ENCODE peak calls at places on chromosomes 6 and 20, in seven cellular contexts. One of them, this sample, is unnamed.

GRCh38 chr20:43988867-43989266 is 74.2 kb downstream of the TOX2 start:
- DNase-seq in fibroblast of the aortic adventitia: peak; percentile 27
- DNase-seq in cardiac fibroblast: peak; percentile 52
- DNase-seq in transverse colon: no peak
- DNase-seq in BJ: peak; percentile 9
- DNase-seq in astrocyte: peak; percentile 44
- DNase-seq in spleen: no peak
- DNase-seq in this sample: peak; percentile 52

GRCh38 chr6:111239455-111239854 is 152.2 kb downstream of the SLC16A10 start:
- DNase-seq in astrocyte: no peak
- DNase-seq in spleen: no peak
- DNase-seq in cardiac fibroblast: no peak
- DNase-seq in fibroblast of the aortic adventitia: no peak
- DNase-seq in BJ: no peak
- DNase-seq in transverse colon: no peak
- DNase-seq in this sample: no peak

GRCh38 chr20:34989118-34989517 is 33.5 kb downstream of the MYH7B start:
- DNase-seq in BJ: no peak
- DNase-seq in cardiac fibroblast: no peak
- DNase-seq in fibroblast of the aortic adventitia: no peak
- DNase-seq in transverse colon: no peak
- DNase-seq in astrocyte: no peak
- DNase-seq in spleen: no peak
- DNase-seq in this sample: no peak

GRCh38 chr20:36800410-36800809 is 26.8 kb upstream of the DSN1 start:
- DNase-seq in cardiac fibroblast: no peak
- DNase-seq in spleen: no peak
- DNase-seq in fibroblast of the aortic adventitia: no peak
- DNase-seq in transverse colon: no peak
- DNase-seq in BJ: no peak
- DNase-seq in astrocyte: no peak
- DNase-seq in this sample: no peak

GRCh38 chr6:100001915-100002388 is 7.9 kb upstream of the MCHR2 start:
- DNase-seq in fibroblast of the aortic adventitia: peak; percentile 68
- DNase-seq in cardiac fibroblast: peak; percentile 71
- DNase-seq in transverse colon: peak; percentile 18
- DNase-seq in astrocyte: peak; percentile 20
- DNase-seq in BJ: no peak
- DNase-seq in spleen: no peak
- DNase-seq in this sample: peak; percentile 70

GRCh38 chr20:54772931-54773642 is 297.7 kb downstream of the DOK5 start:
- DNase-seq in spleen: no peak
- DNase-seq in cardiac fibroblast: no peak
- DNase-seq in BJ: no peak
- DNase-seq in astrocyte: no peak
- DNase-seq in fibroblast of the aortic adventitia: no peak
- DNase-seq in transverse colon: no peak
- DNase-seq in this sample: no peak

GRCh38 chr6:90663873-90664272 is 77.0 kb upstream of the MAP3K7 start:
- DNase-seq in spleen: no peak
- DNase-seq in cardiac fibroblast: no peak
- DNase-seq in fibroblast of the aortic adventitia: no peak
- DNase-seq in astrocyte: no peak
- DNase-seq in transverse colon: no peak
- DNase-seq in BJ: no peak
- DNase-seq in this sample: no peak

GRCh38 chr6:159692303-159693127 is 526 bp downstream of the SOD2 start:
- DNase-seq in fibroblast of the aortic adventitia: peak; percentile 47
- DNase-seq in transverse colon: peak; percentile 71
- DNase-seq in spleen: peak; percentile 93
- DNase-seq in BJ: no peak
- DNase-seq in astrocyte: peak; percentile 46
- DNase-seq in cardiac fibroblast: peak; percentile 49
- DNase-seq in this sample: no peak

GRCh38 chr6:35415065-35415880 is 36.9 kb upstream of the FANCE start:
- DNase-seq in fibroblast of the aortic adventitia: peak; percentile 91
- DNase-seq in transverse colon: peak; percentile 72
- DNase-seq in spleen: no peak
- DNase-seq in astrocyte: peak; percentile 80
- DNase-seq in cardiac fibroblast: peak; percentile 88
- DNase-seq in BJ: no peak
- DNase-seq in this sample: peak; percentile 89

GRCh38 chr6:21163110-21163837 is 430.3 kb upstream of the SOX4 start:
- DNase-seq in BJ: no peak
- DNase-seq in cardiac fibroblast: peak; percentile 62
- DNase-seq in spleen: no peak
- DNase-seq in fibroblast of the aortic adventitia: peak; percentile 28
- DNase-seq in transverse colon: no peak
- DNase-seq in astrocyte: peak; percentile 93
- DNase-seq in this sample: peak; percentile 59

GRCh38 chr6:24126586-24127192 is 674 bp downstream of the NRSN1 start:
- DNase-seq in BJ: no peak
- DNase-seq in cardiac fibroblast: peak; percentile 53
- DNase-seq in transverse colon: peak; percentile 21
- DNase-seq in fibroblast of the aortic adventitia: peak; percentile 15
- DNase-seq in astrocyte: peak; percentile 38
- DNase-seq in spleen: no peak
- DNase-seq in this sample: peak; percentile 13

GRCh38 chr6:40817369-40817768 is 221.7 kb downstream of the UNC5CL start:
- DNase-seq in fibroblast of the aortic adventitia: no peak
- DNase-seq in transverse colon: no peak
- DNase-seq in cardiac fibroblast: no peak
- DNase-seq in BJ: no peak
- DNase-seq in astrocyte: no peak
- DNase-seq in spleen: no peak
- DNase-seq in this sample: no peak

GRCh38 chr6:110618591-110619267 is 142.3 kb upstream of the SLC22A16 start:
- DNase-seq in astrocyte: no peak
- DNase-seq in transverse colon: no peak
- DNase-seq in cardiac fibroblast: peak; percentile 8
- DNase-seq in spleen: no peak
- DNase-seq in fibroblast of the aortic adventitia: peak; percentile 13
- DNase-seq in BJ: no peak
- DNase-seq in this sample: no peak

GRCh38 chr20:63178889-63179751 is 36.8 kb downstream of the YTHDF1 start:
- DNase-seq in astrocyte: no peak
- DNase-seq in transverse colon: peak; percentile 33
- DNase-seq in cardiac fibroblast: peak; percentile 9
- DNase-seq in fibroblast of the aortic adventitia: no peak
- DNase-seq in BJ: no peak
- DNase-seq in spleen: peak; percentile 87
- DNase-seq in this sample: no peak

GRCh38 chr6:165049362-165049761 is 260.0 kb downstream of the C6orf118 start:
- DNase-seq in cardiac fibroblast: peak; percentile 26
- DNase-seq in spleen: no peak
- DNase-seq in transverse colon: no peak
- DNase-seq in astrocyte: peak; percentile 9
- DNase-seq in BJ: no peak
- DNase-seq in fibroblast of the aortic adventitia: no peak
- DNase-seq in this sample: peak; percentile 44

GRCh38 chr6:38459291-38459690 is 180.4 kb downstream of the BTBD9 start:
- DNase-seq in BJ: no peak
- DNase-seq in fibroblast of the aortic adventitia: peak; percentile 7
- DNase-seq in cardiac fibroblast: peak; percentile 54
- DNase-seq in transverse colon: no peak
- DNase-seq in spleen: no peak
- DNase-seq in astrocyte: peak; percentile 55
- DNase-seq in this sample: peak; percentile 48

GRCh38 chr6:9139762-9140161 is 704.4 kb upstream of the SLC35B3 start:
- DNase-seq in BJ: peak; percentile 63
- DNase-seq in transverse colon: no peak
- DNase-seq in fibroblast of the aortic adventitia: peak; percentile 74
- DNase-seq in cardiac fibroblast: no peak
- DNase-seq in spleen: no peak
- DNase-seq in astrocyte: peak; percentile 56
- DNase-seq in this sample: peak; percentile 81

GRCh38 chr6:133512410-133513016 is 271.4 kb downstream of the EYA4 start:
- DNase-seq in fibroblast of the aortic adventitia: peak; percentile 81
- DNase-seq in astrocyte: peak; percentile 26
- DNase-seq in BJ: no peak
- DNase-seq in transverse colon: peak; percentile 30
- DNase-seq in cardiac fibroblast: peak; percentile 73
- DNase-seq in spleen: no peak
- DNase-seq in this sample: peak; percentile 56

GRCh38 chr20:48802216-48802615 is 25.6 kb downstream of the PREX1 start:
- DNase-seq in fibroblast of the aortic adventitia: no peak
- DNase-seq in astrocyte: no peak
- DNase-seq in spleen: peak; percentile 21
- DNase-seq in cardiac fibroblast: no peak
- DNase-seq in transverse colon: no peak
- DNase-seq in BJ: no peak
- DNase-seq in this sample: no peak

GRCh38 chr6:12545837-12546658 is 170.5 kb upstream of the PHACTR1 start:
- DNase-seq in astrocyte: peak; percentile 92
- DNase-seq in BJ: peak; percentile 37
- DNase-seq in spleen: no peak
- DNase-seq in transverse colon: no peak
- DNase-seq in fibroblast of the aortic adventitia: peak; percentile 92
- DNase-seq in cardiac fibroblast: peak; percentile 79
- DNase-seq in this sample: peak; percentile 81

GRCh38 chr6:123769431-123769830 is 34.2 kb upstream of the NKAIN2 start:
- DNase-seq in cardiac fibroblast: no peak
- DNase-seq in fibroblast of the aortic adventitia: no peak
- DNase-seq in astrocyte: no peak
- DNase-seq in BJ: no peak
- DNase-seq in spleen: no peak
- DNase-seq in transverse colon: no peak
- DNase-seq in this sample: no peak

GRCh38 chr6:142074516-142074915 is 58.2 kb upstream of the GJE1 start:
- DNase-seq in transverse colon: no peak
- DNase-seq in astrocyte: no peak
- DNase-seq in fibroblast of the aortic adventitia: no peak
- DNase-seq in spleen: no peak
- DNase-seq in BJ: no peak
- DNase-seq in cardiac fibroblast: no peak
- DNase-seq in this sample: no peak

GRCh38 chr6:19465760-19466159 is 371.4 kb upstream of the ID4 start:
- DNase-seq in transverse colon: no peak
- DNase-seq in spleen: no peak
- DNase-seq in BJ: peak; percentile 64
- DNase-seq in fibroblast of the aortic adventitia: peak; percentile 89
- DNase-seq in astrocyte: peak; percentile 66
- DNase-seq in cardiac fibroblast: peak; percentile 84
- DNase-seq in this sample: peak; percentile 83

GRCh38 chr6:78513856-78514255 is 353.5 kb upstream of the IRAK1BP1 start:
- DNase-seq in transverse colon: no peak
- DNase-seq in astrocyte: no peak
- DNase-seq in cardiac fibroblast: peak; percentile 38
- DNase-seq in fibroblast of the aortic adventitia: no peak
- DNase-seq in spleen: no peak
- DNase-seq in BJ: no peak
- DNase-seq in this sample: no peak
- TF ChIP-seq CTCF in transverse colon: no peak
- TF ChIP-seq CTCF in astrocyte: no peak
- TF ChIP-seq CTCF in cardiac fibroblast: peak; percentile 20
- TF ChIP-seq CTCF in fibroblast of the aortic adventitia: no peak
- TF ChIP-seq CTCF in spleen: no peak
- TF ChIP-seq CTCF in BJ: no peak
- TF ChIP-seq CTCF in this sample: no peak

GRCh38 chr6:89082439-89082838 is 1.9 kb downstream of the PNRC1 start:
- DNase-seq in transverse colon: no peak
- DNase-seq in astrocyte: peak; percentile 37
- DNase-seq in BJ: no peak
- DNase-seq in spleen: no peak
- DNase-seq in cardiac fibroblast: peak; percentile 41
- DNase-seq in fibroblast of the aortic adventitia: peak; percentile 70
- DNase-seq in this sample: peak; percentile 21
- H3K4me3 ChIP-seq in transverse colon: peak overlapping the region; percentile 85
- H3K4me3 ChIP-seq in astrocyte: peak overlapping the region; percentile 78
- H3K4me3 ChIP-seq in BJ: peak overlapping the region; percentile 100
- H3K4me3 ChIP-seq in spleen: peak overlapping the region; percentile 82
- H3K4me3 ChIP-seq in cardiac fibroblast: peak overlapping the region; percentile 99
- H3K4me3 ChIP-seq in fibroblast of the aortic adventitia: peak overlapping the region; percentile 90
- H3K4me3 ChIP-seq in this sample: peak overlapping the region; percentile 97

GRCh38 chr6:14476793-14477531 is 359.4 kb downstream of the CD83 start:
- DNase-seq in fibroblast of the aortic adventitia: peak; percentile 97
- DNase-seq in BJ: peak; percentile 96
- DNase-seq in cardiac fibroblast: peak; percentile 71
- DNase-seq in transverse colon: peak; percentile 74
- DNase-seq in spleen: no peak
- DNase-seq in astrocyte: peak; percentile 96
- DNase-seq in this sample: peak; percentile 94
- TF ChIP-seq CTCF in fibroblast of the aortic adventitia: no peak
- TF ChIP-seq CTCF in BJ: no peak
- TF ChIP-seq CTCF in cardiac fibroblast: no peak
- TF ChIP-seq CTCF in transverse colon: no peak
- TF ChIP-seq CTCF in spleen: no peak
- TF ChIP-seq CTCF in astrocyte: no peak
- TF ChIP-seq CTCF in this sample: no peak

DNA sequence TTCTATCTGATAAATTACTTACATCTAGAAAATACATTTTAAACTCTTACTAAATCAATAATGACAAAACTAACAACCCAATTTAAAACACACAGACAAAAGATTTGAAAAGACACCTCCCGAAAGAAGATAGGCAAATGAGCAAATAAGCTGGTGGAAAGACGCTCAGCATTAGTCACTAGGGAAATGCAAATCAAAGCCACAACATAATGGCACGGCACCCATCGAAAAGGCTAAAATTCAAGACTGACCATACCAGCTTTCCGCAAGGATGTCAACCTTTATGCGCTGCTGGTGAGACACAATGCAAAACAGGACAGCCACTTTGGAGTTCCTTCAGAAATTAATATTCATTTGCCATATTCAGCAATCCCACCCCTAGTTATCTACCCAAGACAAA is 25.9 kb downstream of the TAF4 start:
- DNase-seq in astrocyte: peak; percentile 22
- DNase-seq in transverse colon: no peak
- DNase-seq in fibroblast of the aortic adventitia: no peak
- DNase-seq in spleen: no peak
- DNase-seq in cardiac fibroblast: no peak
- DNase-seq in BJ: no peak
- DNase-seq in this sample: no peak
- H3K4me3 ChIP-seq in astrocyte: no peak overlapping the region
- H3K4me3 ChIP-seq in transverse colon: no peak overlapping the region
- H3K4me3 ChIP-seq in fibroblast of the aortic adventitia: no peak overlapping the region
- H3K4me3 ChIP-seq in spleen: no peak overlapping the region
- H3K4me3 ChIP-seq in cardiac fibroblast: no peak overlapping the region
- H3K4me3 ChIP-seq in BJ: no peak overlapping the region
- H3K4me3 ChIP-seq in this sample: no peak overlapping the region

GRCh38 chr20:24782801-24783630 is 166.1 kb upstream of the CST7 start:
- DNase-seq in BJ: no peak
- DNase-seq in fibroblast of the aortic adventitia: no peak
- DNase-seq in astrocyte: peak; percentile 43
- DNase-seq in spleen: peak; percentile 56
- DNase-seq in transverse colon: no peak
- DNase-seq in cardiac fibroblast: no peak
- DNase-seq in this sample: no peak
- TF ChIP-seq CTCF in BJ: peak; percentile 6
- TF ChIP-seq CTCF in fibroblast of the aortic adventitia: no peak
- TF ChIP-seq CTCF in astrocyte: no peak
- TF ChIP-seq CTCF in spleen: no peak
- TF ChIP-seq CTCF in transverse colon: no peak
- TF ChIP-seq CTCF in cardiac fibroblast: no peak
- TF ChIP-seq CTCF in this sample: no peak

This sample was measured in AG10803.